ENCODE peak calls at places on chromosomes 12 and 14, in seven cellular contexts. V, S, M, X, I, G and U are unnamed samples.

GRCh38 chr12:38158428-38159091 is 158.0 kb upstream of the ALG10B start:
- DNase-seq in V (no peak), S (no peak), M (no peak), X (no peak), I (no peak), G (no peak), U (no peak)

GRCh38 chr12:90024261-90024660 is 315.6 kb upstream of the ATP2B1 start:
- DNase-seq in V (no peak), S (no peak), M (no peak), X (no peak), I (peak), G (peak), U (no peak)

GRCh38 chr12:71240941-71241340 is 83.1 kb upstream of the TSPAN8 start:
- DNase-seq in V (no peak), S (no peak), M (no peak), X (no peak), I (no peak), G (no peak), U (no peak)

GRCh38 chr14:26605602-26606001 is 7.8 kb upstream of the NOVA1 start:
- DNase-seq in V (no peak), S (no peak), M (no peak), X (no peak), I (no peak), G (no peak), U (no peak)

GRCh38 chr14:97212399-97212798 is 415.2 kb downstream of the VRK1 start:
- DNase-seq in V (no peak), S (no peak), M (no peak), X (no peak), I (no peak), G (no peak), U (no peak)

GRCh38 chr12:85733441-85733840 is 102.8 kb downstream of the RASSF9 start:
- DNase-seq in V (no peak), S (peak), M (no peak), X (no peak), I (peak), G (peak), U (peak)

GRCh38 chr14:61535032-61535431 is 160.3 kb upstream of the HIF1A start:
- DNase-seq in V (no peak), S (no peak), M (no peak), X (no peak), I (no peak), G (peak), U (no peak)

GRCh38 chr14:71538949-71539659 is 393.1 kb upstream of the RGS6 start:
- DNase-seq in V (no peak), S (no peak), M (no peak), X (no peak), I (peak), G (peak), U (no peak)

GRCh38 chr14:52348796-52349195 is 34.7 kb downstream of the PTGER2 start:
- DNase-seq in V (no peak), S (no peak), M (no peak), X (no peak), I (peak), G (peak), U (peak)

GRCh38 chr12:70815866-70816470 is 104.6 kb downstream of the PTPRR start:
- DNase-seq in V (no peak), S (no peak), M (no peak), X (no peak), I (peak), G (no peak), U (no peak)